ENCODE peak calls at places on chromosomes 3 and 15, in eight cellular contexts. R is mammary epithelial cell; O is foreskin fibroblast; Z is ELR; C is effector CD4-positive, alpha-beta T cell; H is Karpas-422; N is sciatic nerve; A is SK-N-DZ. F is an unnamed sample.

GRCh38 chr15:89747708-89748682 is 3.1 kb downstream of the MESP1 start:
- DNase-seq in R (no peak), O (no peak), Z (no peak), C (no peak), H (no peak), N (no peak), A (no peak), F (no peak)

GRCh38 chr15:86444527-86444926 is 364.9 kb downstream of the AGBL1 start:
- DNase-seq in R (peak; percentile 2), O (no peak), Z (no peak), C (no peak), H (no peak), N (no peak), A (no peak), F (no peak)

GRCh38 chr15:90435652-90436337 is 47.8 kb downstream of the IQGAP1 start:
- DNase-seq in R (no peak), O (no peak), Z (no peak), C (no peak), H (no peak), N (no peak), A (no peak), F (peak; percentile 27)

GRCh38 chr15:80418892-80419537 is 14.8 kb downstream of the ARNT2 start:
- DNase-seq in R (peak; percentile 33), O (peak; percentile 70), Z (peak; percentile 76), C (no peak), H (peak; percentile 75), N (no peak), A (peak; percentile 27), F (peak; percentile 62)

GRCh38 chr15:71148048-71148447 is 32.8 kb downstream of the THSD4 start:
- DNase-seq in R (no peak), O (no peak), Z (no peak), C (no peak), H (no peak), N (no peak), A (no peak), F (no peak)

GRCh38 chr3:173733029-173733652 is 335.6 kb downstream of the NLGN1 start:
- DNase-seq in R (no peak), O (peak; percentile 68), Z (peak; percentile 68), C (no peak), H (peak; percentile 44), N (no peak), A (peak; percentile 49), F (peak; percentile 55)

GRCh38 chr3:134302674-134303073 is 52.0 kb upstream of the RYK start:
- DNase-seq in R (no peak), O (no peak), Z (no peak), C (no peak), H (no peak), N (no peak), A (no peak), F (no peak)

GRCh38 chr3:187208159-187208558 is 10.9 kb downstream of the RTP1 start:
- DNase-seq in R (peak; percentile 87), O (peak; percentile 68), Z (peak; percentile 41), C (no peak), H (no peak), N (no peak), A (no peak), F (peak; percentile 88)

GRCh38 chr15:98952381-98952803 is 55.2 kb downstream of the PGPEP1L start:
- DNase-seq in R (no peak), O (no peak), Z (no peak), C (no peak), H (no peak), N (no peak), A (no peak), F (peak; percentile 55)

GRCh38 chr3:191239439-191240035 is 40.5 kb downstream of the OSTN start:
- DNase-seq in R (no peak), O (peak; percentile 22), Z (no peak), C (no peak), H (no peak), N (no peak), A (no peak), F (no peak)

GRCh38 chr15:47027322-47027946 is 689.9 kb upstream of the SEMA6D start:
- DNase-seq in R (no peak), O (no peak), Z (no peak), C (no peak), H (no peak), N (no peak), A (peak; percentile 31), F (no peak)

GRCh38 chr3:23365066-23365465 is 161.9 kb downstream of the UBE2E2 start:
- DNase-seq in R (no peak), O (no peak), Z (no peak), C (no peak), H (no peak), N (no peak), A (no peak), F (no peak)

GRCh38 chr3:140765246-140765645 is 87.4 kb downstream of the TRIM42 start:
- DNase-seq in R (no peak), O (no peak), Z (no peak), C (no peak), H (no peak), N (no peak), A (no peak), F (no peak)

GRCh38 chr15:97875513-97876285 is 84.8 kb upstream of the ARRDC4 start:
- DNase-seq in R (no peak), O (no peak), Z (no peak), C (no peak), H (no peak), N (no peak), A (no peak), F (no peak)

GRCh38 chr3:133881987-133882825 is 13.5 kb downstream of the RAB6B start:
- DNase-seq in R (no peak), O (no peak), Z (no peak), C (no peak), H (no peak), N (no peak), A (no peak), F (no peak)

GRCh38 chr15:80260566-80260965 is 8.6 kb upstream of the CTXND1 start:
- DNase-seq in R (no peak), O (no peak), Z (no peak), C (no peak), H (no peak), N (no peak), A (no peak), F (no peak)

GRCh38 chr15:78366342-78366741 is 26.2 kb downstream of the CRABP1 start:
- DNase-seq in R (no peak), O (no peak), Z (no peak), C (no peak), H (no peak), N (no peak), A (no peak), F (no peak)

GRCh38 chr3:66858656-66859381 is 139.3 kb upstream of the KBTBD8 start:
- DNase-seq in R (no peak), O (no peak), Z (no peak), C (no peak), H (peak; percentile 51), N (no peak), A (no peak), F (no peak)

GRCh38 chr3:59908280-59908679 is 858.5 kb upstream of the CFAP20DC start:
- DNase-seq in R (no peak), O (no peak), Z (no peak), C (no peak), H (no peak), N (no peak), A (no peak), F (no peak)

GRCh38 chr3:61162965-61163364 is 88.3 kb downstream of the FHIT start:
- DNase-seq in R (no peak), O (no peak), Z (no peak), C (no peak), H (no peak), N (no peak), A (no peak), F (no peak)

GRCh38 chr3:122912772-122913538 is 114.6 kb downstream of the SEMA5B start:
- DNase-seq in R (no peak), O (no peak), Z (no peak), C (no peak), H (no peak), N (no peak), A (no peak), F (no peak)

GRCh38 chr3:56987238-56987932 is 73.1 kb upstream of the SPATA12 start:
- DNase-seq in R (no peak), O (peak; percentile 43), Z (peak; percentile 37), C (no peak), H (peak; percentile 75), N (no peak), A (peak; percentile 35), F (no peak)

GRCh38 chr3:73746610-73747009 is 121.9 kb upstream of the PDZRN3 start:
- DNase-seq in R (peak; percentile 78), O (peak; percentile 29), Z (no peak), C (no peak), H (no peak), N (no peak), A (no peak), F (no peak)

GRCh38 chr15:27655063-27655462 is 444.1 kb downstream of the OCA2 start:
- DNase-seq in R (no peak), O (no peak), Z (no peak), C (no peak), H (no peak), N (no peak), A (no peak), F (no peak)

GRCh38 chr15:78715439-78715838 is 74.4 kb upstream of the CHRNB4 start:
- DNase-seq in R (peak; percentile 85), O (no peak), Z (peak; percentile 29), C (no peak), H (no peak), N (no peak), A (no peak), F (peak; percentile 42)

GRCh38 chr15:70475439-70475781 is 287.9 kb downstream of the UACA start:
- DNase-seq in R (no peak), O (no peak), Z (no peak), C (no peak), H (no peak), N (no peak), A (no peak), F (no peak)

GRCh38 chr3:34947849-34948248 is 691.5 kb upstream of the ARPP21 start:
- DNase-seq in R (no peak), O (peak; percentile 34), Z (no peak), C (no peak), H (no peak), N (no peak), A (no peak), F (no peak)

GRCh38 chr3:27357665-27358258 is 11.4 kb downstream of the NEK10 start:
- DNase-seq in R (peak; percentile 38), O (peak; percentile 71), Z (peak; percentile 72), C (peak; percentile 41), H (peak; percentile 86), N (no peak), A (peak; percentile 36), F (peak; percentile 39)

GRCh38 chr3:58560771-58561311 is 16.4 kb downstream of the FAM107A start:
- DNase-seq in R (peak; percentile 60), O (peak; percentile 90), Z (peak; percentile 97), C (no peak), H (peak; percentile 68), N (no peak), A (no peak), F (peak; percentile 88)

GRCh38 chr3:65861718-65862117 is 177.0 kb downstream of the MAGI1 start:
- DNase-seq in R (no peak), O (no peak), Z (no peak), C (no peak), H (no peak), N (no peak), A (no peak), F (peak; percentile 37)

GRCh38 chr3:174667386-174667785 is 191.7 kb upstream of the NAALADL2 start:
- DNase-seq in R (no peak), O (no peak), Z (no peak), C (no peak), H (no peak), N (no peak), A (peak; percentile 13), F (no peak)

GRCh38 chr3:104987859-104988258 is 378.9 kb upstream of the ALCAM start:
- DNase-seq in R (no peak), O (peak; percentile 2), Z (no peak), C (no peak), H (peak; percentile 41), N (no peak), A (no peak), F (no peak)

GRCh38 chr3:13286873-13287272 is 133.2 kb downstream of the NUP210 start:
- DNase-seq in R (no peak), O (no peak), Z (no peak), C (no peak), H (no peak), N (no peak), A (no peak), F (no peak)

GRCh38 chr3:82078246-82078645 is 316.8 kb upstream of the GBE1 start:
- DNase-seq in R (no peak), O (no peak), Z (no peak), C (no peak), H (no peak), N (no peak), A (no peak), F (no peak)

F was measured in fibroblast of lung.